ENCODE peak calls at places on chromosomes 4 and X, in eight cellular contexts. One of them, this sample, is unnamed.

GRCh38 chrX:15815779-15816452 is 25.6 kb downstream of the ZRSR2 start:
- ATAC-seq in T-helper 17 cell: peak; percentile 77
- ATAC-seq in SK-N-SH treated with all-trans-retinoic acid at 6 μM for 48 hours: peak; percentile 88
- ATAC-seq in activated T-cell treated with anti-CD3 and anti-CD28 coated beads, Interleukin-2, amount 50 U/mL, for 72 hours: peak; percentile 74
- ATAC-seq in activated B cell treated with CpG ODN at 0.5 μM for 24 hours: peak; percentile 65
- ATAC-seq in aorta: peak; percentile 63
- ATAC-seq in activated CD8-positive, alpha-beta memory T cell treated with anti-CD3 and anti-CD28 coated beads, Interleukin-2, amount 10 ng/mL, durations not matched to agents 7 days and 5 days: peak; percentile 69
- ATAC-seq in upper lobe of right lung: peak; percentile 64
- ATAC-seq in this sample: peak; percentile 73

GRCh38 chr4:986428-986948 is 356 bp upstream of the IDUA start:
- ATAC-seq in T-helper 17 cell: peak; percentile 32
- ATAC-seq in SK-N-SH treated with all-trans-retinoic acid at 6 μM for 48 hours: peak; percentile 24
- ATAC-seq in activated T-cell treated with anti-CD3 and anti-CD28 coated beads, Interleukin-2, amount 50 U/mL, for 72 hours: peak; percentile 18
- ATAC-seq in activated B cell treated with CpG ODN at 0.5 μM for 24 hours: no peak
- ATAC-seq in aorta: no peak
- ATAC-seq in activated CD8-positive, alpha-beta memory T cell treated with anti-CD3 and anti-CD28 coated beads, Interleukin-2, amount 10 ng/mL, durations not matched to agents 7 days and 5 days: peak; percentile 18
- ATAC-seq in upper lobe of right lung: peak; percentile 1
- ATAC-seq in this sample: no peak

GRCh38 chr4:174919886-174920423 is 1.8 kb downstream of the ADAM29 start:
- ATAC-seq in T-helper 17 cell: no peak
- ATAC-seq in SK-N-SH treated with all-trans-retinoic acid at 6 μM for 48 hours: no peak
- ATAC-seq in activated T-cell treated with anti-CD3 and anti-CD28 coated beads, Interleukin-2, amount 50 U/mL, for 72 hours: no peak
- ATAC-seq in activated B cell treated with CpG ODN at 0.5 μM for 24 hours: no peak
- ATAC-seq in aorta: no peak
- ATAC-seq in activated CD8-positive, alpha-beta memory T cell treated with anti-CD3 and anti-CD28 coated beads, Interleukin-2, amount 10 ng/mL, durations not matched to agents 7 days and 5 days: no peak
- ATAC-seq in upper lobe of right lung: no peak
- ATAC-seq in this sample: no peak

GRCh38 chr4:117429061-117429460 is 343.7 kb upstream of the TRAM1L1 start:
- ATAC-seq in T-helper 17 cell: no peak
- ATAC-seq in SK-N-SH treated with all-trans-retinoic acid at 6 μM for 48 hours: no peak
- ATAC-seq in activated T-cell treated with anti-CD3 and anti-CD28 coated beads, Interleukin-2, amount 50 U/mL, for 72 hours: no peak
- ATAC-seq in activated B cell treated with CpG ODN at 0.5 μM for 24 hours: no peak
- ATAC-seq in aorta: peak; percentile 29
- ATAC-seq in activated CD8-positive, alpha-beta memory T cell treated with anti-CD3 and anti-CD28 coated beads, Interleukin-2, amount 10 ng/mL, durations not matched to agents 7 days and 5 days: no peak
- ATAC-seq in upper lobe of right lung: peak; percentile 42
- ATAC-seq in this sample: no peak

GRCh38 chr4:92252846-92253245 is 50.9 kb upstream of the GRID2 start:
- ATAC-seq in T-helper 17 cell: no peak
- ATAC-seq in SK-N-SH treated with all-trans-retinoic acid at 6 μM for 48 hours: no peak
- ATAC-seq in activated T-cell treated with anti-CD3 and anti-CD28 coated beads, Interleukin-2, amount 50 U/mL, for 72 hours: no peak
- ATAC-seq in activated B cell treated with CpG ODN at 0.5 μM for 24 hours: no peak
- ATAC-seq in aorta: no peak
- ATAC-seq in activated CD8-positive, alpha-beta memory T cell treated with anti-CD3 and anti-CD28 coated beads, Interleukin-2, amount 10 ng/mL, durations not matched to agents 7 days and 5 days: no peak
- ATAC-seq in upper lobe of right lung: no peak
- ATAC-seq in this sample: no peak

GRCh38 chr4:139633661-139634060 is 32.0 kb upstream of the MGST2 start:
- ATAC-seq in T-helper 17 cell: no peak
- ATAC-seq in SK-N-SH treated with all-trans-retinoic acid at 6 μM for 48 hours: peak; percentile 58
- ATAC-seq in activated T-cell treated with anti-CD3 and anti-CD28 coated beads, Interleukin-2, amount 50 U/mL, for 72 hours: no peak
- ATAC-seq in activated B cell treated with CpG ODN at 0.5 μM for 24 hours: no peak
- ATAC-seq in aorta: peak; percentile 72
- ATAC-seq in activated CD8-positive, alpha-beta memory T cell treated with anti-CD3 and anti-CD28 coated beads, Interleukin-2, amount 10 ng/mL, durations not matched to agents 7 days and 5 days: no peak
- ATAC-seq in upper lobe of right lung: peak; percentile 81
- ATAC-seq in this sample: peak; percentile 52

GRCh38 chr4:38025665-38026064 is 65.5 kb downstream of the PTTG2 start:
- ATAC-seq in T-helper 17 cell: no peak
- ATAC-seq in SK-N-SH treated with all-trans-retinoic acid at 6 μM for 48 hours: no peak
- ATAC-seq in activated T-cell treated with anti-CD3 and anti-CD28 coated beads, Interleukin-2, amount 50 U/mL, for 72 hours: no peak
- ATAC-seq in activated B cell treated with CpG ODN at 0.5 μM for 24 hours: no peak
- ATAC-seq in aorta: no peak
- ATAC-seq in activated CD8-positive, alpha-beta memory T cell treated with anti-CD3 and anti-CD28 coated beads, Interleukin-2, amount 10 ng/mL, durations not matched to agents 7 days and 5 days: no peak
- ATAC-seq in upper lobe of right lung: no peak
- ATAC-seq in this sample: no peak

GRCh38 chr4:93748943-93749342 is 79.6 kb upstream of the ATOH1 start:
- ATAC-seq in T-helper 17 cell: no peak
- ATAC-seq in SK-N-SH treated with all-trans-retinoic acid at 6 μM for 48 hours: no peak
- ATAC-seq in activated T-cell treated with anti-CD3 and anti-CD28 coated beads, Interleukin-2, amount 50 U/mL, for 72 hours: no peak
- ATAC-seq in activated B cell treated with CpG ODN at 0.5 μM for 24 hours: peak; percentile 25
- ATAC-seq in aorta: no peak
- ATAC-seq in activated CD8-positive, alpha-beta memory T cell treated with anti-CD3 and anti-CD28 coated beads, Interleukin-2, amount 10 ng/mL, durations not matched to agents 7 days and 5 days: no peak
- ATAC-seq in upper lobe of right lung: no peak
- ATAC-seq in this sample: no peak

GRCh38 chr4:76194325-76194724 is 19.3 kb downstream of the SCARB2 start:
- ATAC-seq in T-helper 17 cell: no peak
- ATAC-seq in SK-N-SH treated with all-trans-retinoic acid at 6 μM for 48 hours: no peak
- ATAC-seq in activated T-cell treated with anti-CD3 and anti-CD28 coated beads, Interleukin-2, amount 50 U/mL, for 72 hours: no peak
- ATAC-seq in activated B cell treated with CpG ODN at 0.5 μM for 24 hours: no peak
- ATAC-seq in aorta: peak; percentile 47
- ATAC-seq in activated CD8-positive, alpha-beta memory T cell treated with anti-CD3 and anti-CD28 coated beads, Interleukin-2, amount 10 ng/mL, durations not matched to agents 7 days and 5 days: no peak
- ATAC-seq in upper lobe of right lung: peak; percentile 84
- ATAC-seq in this sample: peak; percentile 87

GRCh38 chrX:12966151-12966550 is 8.8 kb upstream of the TMSB4X start:
- ATAC-seq in T-helper 17 cell: no peak
- ATAC-seq in SK-N-SH treated with all-trans-retinoic acid at 6 μM for 48 hours: no peak
- ATAC-seq in activated T-cell treated with anti-CD3 and anti-CD28 coated beads, Interleukin-2, amount 50 U/mL, for 72 hours: peak; percentile 51
- ATAC-seq in activated B cell treated with CpG ODN at 0.5 μM for 24 hours: no peak
- ATAC-seq in aorta: no peak
- ATAC-seq in activated CD8-positive, alpha-beta memory T cell treated with anti-CD3 and anti-CD28 coated beads, Interleukin-2, amount 10 ng/mL, durations not matched to agents 7 days and 5 days: no peak
- ATAC-seq in upper lobe of right lung: no peak
- ATAC-seq in this sample: no peak

GRCh38 chr4:3488791-3489190 is 25.7 kb downstream of the DOK7 start:
- ATAC-seq in T-helper 17 cell: no peak
- ATAC-seq in SK-N-SH treated with all-trans-retinoic acid at 6 μM for 48 hours: no peak
- ATAC-seq in activated T-cell treated with anti-CD3 and anti-CD28 coated beads, Interleukin-2, amount 50 U/mL, for 72 hours: no peak
- ATAC-seq in activated B cell treated with CpG ODN at 0.5 μM for 24 hours: no peak
- ATAC-seq in aorta: no peak
- ATAC-seq in activated CD8-positive, alpha-beta memory T cell treated with anti-CD3 and anti-CD28 coated beads, Interleukin-2, amount 10 ng/mL, durations not matched to agents 7 days and 5 days: no peak
- ATAC-seq in upper lobe of right lung: no peak
- ATAC-seq in this sample: no peak

GRCh38 chrX:132058975-132059374 is 35.9 kb downstream of the STK26 start:
- ATAC-seq in T-helper 17 cell: no peak
- ATAC-seq in SK-N-SH treated with all-trans-retinoic acid at 6 μM for 48 hours: no peak
- ATAC-seq in activated T-cell treated with anti-CD3 and anti-CD28 coated beads, Interleukin-2, amount 50 U/mL, for 72 hours: peak; percentile 76
- ATAC-seq in activated B cell treated with CpG ODN at 0.5 μM for 24 hours: no peak
- ATAC-seq in aorta: no peak
- ATAC-seq in activated CD8-positive, alpha-beta memory T cell treated with anti-CD3 and anti-CD28 coated beads, Interleukin-2, amount 10 ng/mL, durations not matched to agents 7 days and 5 days: no peak
- ATAC-seq in upper lobe of right lung: no peak
- ATAC-seq in this sample: no peak